ENCODE peak calls at places on chromosomes 12 and 14, in seven cellular contexts. G is H9, O is colonic mucosa, Z is left lung, M is right atrium auricular region, D is body of pancreas, W is heart right ventricle. V is an unnamed sample.

GRCh38 chr14:105324871-105325270 is 10.3 kb downstream of the PACS2 start:
- DNase-seq in W (no peak), D (no peak), O (no peak), G (no peak), M (no peak), Z (peak; percentile 41), V (no peak)

GRCh38 chr12:42084522-42084921 is 60.2 kb downstream of the GXYLT1 start:
- DNase-seq in Z (no peak), M (no peak), G (no peak), W (no peak), D (no peak), O (no peak), V (no peak)

GRCh38 chr14:101478096-101478495 is 83.2 kb upstream of the DIO3 start:
- DNase-seq in G (peak; percentile 20), M (no peak), D (no peak), W (no peak), O (peak; percentile 17), Z (no peak), V (no peak)

GRCh38 chr14:31090872-31091764 is 64.9 kb upstream of the STRN3 start:
- DNase-seq in G (no peak), D (peak; percentile 55), Z (no peak), M (peak; percentile 77), O (peak; percentile 52), W (no peak), V (no peak)

GRCh38 chr14:64825498-64825897 is 54.2 kb downstream of the SPTB start:
- DNase-seq in O (no peak), G (no peak), D (no peak), M (no peak), W (no peak), Z (no peak), V (no peak)

GRCh38 chr12:26803552-26803951 is 29.4 kb downstream of the ITPR2 start:
- DNase-seq in D (no peak), G (no peak), O (no peak), M (no peak), Z (no peak), W (no peak), V (no peak)

GRCh38 chr14:52723514-52724359 is 6.2 kb upstream of the STYX start:
- DNase-seq in Z (no peak), M (no peak), D (no peak), G (no peak), O (no peak), W (no peak), V (no peak)

GRCh38 chr12:1474567-1475153 is 119.7 kb downstream of the FBXL14 start:
- DNase-seq in M (no peak), W (no peak), O (no peak), G (no peak), D (no peak), Z (no peak), V (no peak)

GRCh38 chr12:34625116-34625515 is 602.8 kb downstream of the ALG10 start:
- DNase-seq in M (no peak), W (no peak), Z (no peak), O (no peak), G (no peak), D (no peak), V (peak; percentile 1)

GRCh38 chr12:69024413-69024812 is 91.4 kb upstream of the CPM start:
- DNase-seq in Z (peak; percentile 69), D (peak; percentile 74), O (peak; percentile 84), G (no peak), M (no peak), W (no peak), V (no peak)

GRCh38 chr12:62190921-62191746 is 69.1 kb upstream of the USP15 start:
- DNase-seq in G (peak; percentile 65), O (no peak), Z (peak; percentile 86), W (no peak), D (peak; percentile 5), M (no peak), V (no peak)

GRCh38 chr14:61382842-61383241 is 61.5 kb downstream of the PRKCH start:
- DNase-seq in O (no peak), G (no peak), D (no peak), W (no peak), M (no peak), Z (no peak), V (no peak)

GRCh38 chr12:56943878-56944277 is 9.7 kb upstream of the SDR9C7 start:
- DNase-seq in Z (no peak), G (no peak), W (no peak), D (no peak), O (no peak), M (no peak), V (no peak)

GRCh38 chr12:56935752-56936151 is 1.5 kb upstream of the SDR9C7 start:
- DNase-seq in Z (no peak), M (no peak), W (no peak), D (no peak), O (no peak), G (peak; percentile 19), V (no peak)

GRCh38 chr12:56941299-56942017 is 7.2 kb upstream of the SDR9C7 start:
- DNase-seq in G (peak; percentile 33), M (no peak), Z (no peak), O (no peak), W (no peak), D (no peak), V (no peak)
- H3K27ac ChIP-seq in G (no peak overlapping the region), M (no peak overlapping the region), Z (no peak overlapping the region), O (no peak overlapping the region), W (no peak overlapping the region), D (no peak overlapping the region), V (no peak overlapping the region)

GRCh38 chr12:132506328-132506727 is 16.4 kb downstream of the FBRSL1 start:
- DNase-seq in O (no peak), M (no peak), D (peak; percentile 81), W (no peak), Z (no peak), G (no peak), V (no peak)

GRCh38 chr12:132503611-132504204 is 13.8 kb downstream of the FBRSL1 start:
- DNase-seq in O (no peak), W (no peak), Z (no peak), G (no peak), D (peak; percentile 68), M (no peak), V (no peak)

GRCh38 chr12:132505852-132506219 is 15.9 kb downstream of the FBRSL1 start:
- DNase-seq in Z (no peak), O (no peak), M (no peak), D (no peak), W (no peak), G (no peak), V (no peak)

GRCh38 chr12:132506730-132507538 is 17.0 kb downstream of the FBRSL1 start:
- DNase-seq in G (peak; percentile 76), M (peak; percentile 89), O (peak; percentile 49), D (peak; percentile 93), W (peak; percentile 90), Z (peak; percentile 88), V (no peak)

GRCh38 chr12:132505105-132505851 is 15.3 kb downstream of the FBRSL1 start:
- DNase-seq in W (no peak), D (peak; percentile 42), M (no peak), G (no peak), O (peak; percentile 56), Z (no peak), V (no peak)
- H3K4me1 ChIP-seq in W (peaks cover 69% of the 10 kb centered on the region), D (peaks cover 84% of the 10 kb centered on the region), M (no peaks in the 10 kb centered on the region), G (peaks cover 4% of the 10 kb centered on the region), O (peaks cover 12% of the 10 kb centered on the region), Z (peaks cover 32% of the 10 kb centered on the region), V (peaks cover 12% of the 10 kb centered on the region)

GRCh38 chr12:75196865-75197264 is 12.8 kb downstream of the KCNC2 start:
- DNase-seq in D (no peak), M (no peak), G (no peak), O (no peak), W (no peak), Z (no peak), V (no peak)
- H3K27ac ChIP-seq in D (no peak overlapping the region), M (no peak overlapping the region), G (no peak overlapping the region), O (no peak overlapping the region), W (no peak overlapping the region), Z (no peak overlapping the region), V (no peak overlapping the region)

DNA sequence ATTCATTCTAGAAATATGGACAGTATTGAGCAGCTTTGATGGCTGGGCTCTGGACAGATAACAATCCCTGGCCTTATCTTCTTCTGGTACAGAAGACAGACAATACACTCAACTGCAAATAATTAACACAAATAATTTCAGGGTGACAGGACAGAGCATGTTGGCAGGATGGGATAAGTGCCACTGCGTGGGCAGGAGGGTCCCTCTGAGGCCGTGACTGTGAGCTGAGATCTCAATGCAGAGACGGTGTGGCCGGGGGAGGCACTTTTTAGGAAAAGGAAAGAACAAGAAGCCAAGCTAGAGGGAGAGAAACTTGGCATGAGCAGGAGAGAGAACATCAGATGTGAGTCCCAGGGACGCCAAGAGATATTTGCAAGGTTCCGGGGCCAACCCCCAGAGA is 8.1 kb downstream of the SYNE3 start:
- DNase-seq in M (no peak), G (no peak), O (no peak), W (no peak), D (no peak), Z (no peak), V (no peak)
- H3K4me1 ChIP-seq in M (no peaks in the 10 kb centered on the region), G (no peaks in the 10 kb centered on the region), O (no peaks in the 10 kb centered on the region), W (peaks cover 79% of the 10 kb centered on the region), D (no peaks in the 10 kb centered on the region), Z (peaks cover 9% of the 10 kb centered on the region), V (peaks cover 2% of the 10 kb centered on the region)

GRCh38 chr14:97943619-97944018 is 1146.4 kb downstream of the VRK1 start:
- DNase-seq in W (no peak), O (no peak), G (no peak), D (no peak), M (no peak), Z (no peak), V (no peak)

GRCh38 chr14:97948841-97949240 is 1151.7 kb downstream of the VRK1 start:
- DNase-seq in D (no peak), W (no peak), G (no peak), Z (no peak), O (no peak), M (no peak), V (no peak)

GRCh38 chr14:97944380-97944779 is 1147.2 kb downstream of the VRK1 start:
- DNase-seq in G (no peak), M (no peak), Z (no peak), W (no peak), O (no peak), D (no peak), V (no peak)

GRCh38 chr14:97946291-97946690 is 1149.1 kb downstream of the VRK1 start:
- DNase-seq in M (no peak), Z (no peak), G (peak; percentile 64), O (no peak), D (no peak), W (no peak), V (no peak)
- H3K27ac ChIP-seq in M (no peak overlapping the region), Z (no peak overlapping the region), G (no peak overlapping the region), O (no peak overlapping the region), D (no peak overlapping the region), W (no peak overlapping the region), V (no peak overlapping the region)

DNA sequence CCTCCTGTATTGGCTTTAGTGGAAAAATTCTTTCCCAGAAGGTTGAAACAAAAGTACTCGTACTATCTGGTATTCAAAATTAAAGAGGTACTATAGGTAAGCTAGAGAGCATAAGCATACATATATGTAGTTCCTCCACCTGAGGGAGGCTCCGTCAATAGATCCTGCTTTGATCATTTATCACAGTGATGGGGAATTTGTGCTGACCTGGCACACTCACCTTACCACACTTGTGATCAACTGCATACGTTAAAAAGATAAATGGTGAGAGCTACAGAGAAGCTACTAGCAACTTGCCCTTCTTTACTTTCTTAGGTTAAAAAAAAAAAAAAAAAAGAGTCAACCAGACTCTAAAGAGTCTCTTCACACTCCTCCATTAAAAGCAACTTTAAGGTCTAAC is 2.5 kb downstream of the CAPRIN2 start:
- DNase-seq in Z (no peak), M (no peak), D (no peak), O (no peak), W (no peak), G (no peak), V (no peak)
- H3K4me1 ChIP-seq in Z (no peaks in the 10 kb centered on the region), M (no peaks in the 10 kb centered on the region), D (peaks cover 28% of the 10 kb centered on the region), O (peaks cover 7% of the 10 kb centered on the region), W (peaks cover 35% of the 10 kb centered on the region), G (peaks cover 5% of the 10 kb centered on the region), V (peaks cover 3% of the 10 kb centered on the region)